ENCODE peak calls at places on chromosomes 11 and 22, in ten cellular contexts. One of them, this sample, is unnamed. For H3K4me1, the result is how much of the 10 kb centered on the place peaks cover.

GRCh38 chr11:122706261-122706660 is 50.7 kb downstream of the UBASH3B start:
- DNase-seq in psoas muscle: no peak
- DNase-seq in lung: no peak
- DNase-seq in endothelial cell of umbilical vein: no peak
- DNase-seq in endodermal cell: no peak
- DNase-seq in right atrium auricular region: no peak
- DNase-seq in SK-N-SH: no peak
- DNase-seq in uterus: no peak
- DNase-seq in neuronal stem cell: no peak
- DNase-seq in CD4-positive, CD25-positive, alpha-beta regulatory T cell: no peak
- DNase-seq in this sample: no peak

GRCh38 chr11:115498354-115498753 is 5.9 kb downstream of the CADM1 start:
- DNase-seq in endodermal cell: no peak
- DNase-seq in uterus: no peak
- DNase-seq in neuronal stem cell: no peak
- DNase-seq in psoas muscle: no peak
- DNase-seq in CD4-positive, CD25-positive, alpha-beta regulatory T cell: no peak
- DNase-seq in right atrium auricular region: no peak
- DNase-seq in SK-N-SH: no peak
- DNase-seq in lung: no peak
- DNase-seq in endothelial cell of umbilical vein: no peak
- DNase-seq in this sample: no peak

GRCh38 chr11:1017269-1018005 is 19.1 kb downstream of the MUC6 start:
- DNase-seq in lung: peak
- DNase-seq in SK-N-SH: no peak
- DNase-seq in psoas muscle: no peak
- DNase-seq in uterus: peak
- DNase-seq in neuronal stem cell: no peak
- DNase-seq in right atrium auricular region: no peak
- DNase-seq in CD4-positive, CD25-positive, alpha-beta regulatory T cell: no peak
- DNase-seq in endodermal cell: no peak
- DNase-seq in endothelial cell of umbilical vein: peak
- DNase-seq in this sample: no peak

GRCh38 chr11:32435947-32436750 is 810 bp upstream of the WT1 start:
- DNase-seq in CD4-positive, CD25-positive, alpha-beta regulatory T cell: no peak
- DNase-seq in SK-N-SH: peak
- DNase-seq in psoas muscle: no peak
- DNase-seq in endodermal cell: peak
- DNase-seq in right atrium auricular region: no peak
- DNase-seq in endothelial cell of umbilical vein: no peak
- DNase-seq in neuronal stem cell: no peak
- DNase-seq in lung: no peak
- DNase-seq in uterus: peak
- DNase-seq in this sample: no peak

GRCh38 chr11:105969756-105970155 is 52.3 kb downstream of the MSANTD4 start:
- DNase-seq in endodermal cell: no peak
- DNase-seq in lung: no peak
- DNase-seq in right atrium auricular region: no peak
- DNase-seq in endothelial cell of umbilical vein: no peak
- DNase-seq in SK-N-SH: no peak
- DNase-seq in psoas muscle: no peak
- DNase-seq in CD4-positive, CD25-positive, alpha-beta regulatory T cell: no peak
- DNase-seq in uterus: no peak
- DNase-seq in neuronal stem cell: no peak
- DNase-seq in this sample: no peak

GRCh38 chr11:38498721-38499120 is 1900.7 kb upstream of the RAG2 start:
- DNase-seq in lung: no peak
- DNase-seq in endothelial cell of umbilical vein: no peak
- DNase-seq in uterus: no peak
- DNase-seq in CD4-positive, CD25-positive, alpha-beta regulatory T cell: no peak
- DNase-seq in psoas muscle: no peak
- DNase-seq in right atrium auricular region: no peak
- DNase-seq in neuronal stem cell: no peak
- DNase-seq in endodermal cell: no peak
- DNase-seq in SK-N-SH: no peak
- DNase-seq in this sample: no peak

GRCh38 chr11:20036625-20037335 is 123.5 kb downstream of the DBX1 start:
- DNase-seq in SK-N-SH: no peak
- DNase-seq in psoas muscle: no peak
- DNase-seq in uterus: no peak
- DNase-seq in CD4-positive, CD25-positive, alpha-beta regulatory T cell: no peak
- DNase-seq in endothelial cell of umbilical vein: no peak
- DNase-seq in lung: no peak
- DNase-seq in neuronal stem cell: no peak
- DNase-seq in endodermal cell: no peak
- DNase-seq in right atrium auricular region: no peak
- DNase-seq in this sample: no peak

GRCh38 chr22:41485033-41485432 is 16.1 kb downstream of the ACO2 start:
- DNase-seq in SK-N-SH: no peak
- DNase-seq in psoas muscle: peak
- DNase-seq in endodermal cell: no peak
- DNase-seq in lung: no peak
- DNase-seq in endothelial cell of umbilical vein: no peak
- DNase-seq in right atrium auricular region: no peak
- DNase-seq in uterus: no peak
- DNase-seq in CD4-positive, CD25-positive, alpha-beta regulatory T cell: no peak
- DNase-seq in neuronal stem cell: no peak
- DNase-seq in this sample: no peak

GRCh38 chr11:58905141-58905715 is 34.1 kb upstream of the GLYATL1 start:
- DNase-seq in SK-N-SH: peak
- DNase-seq in lung: no peak
- DNase-seq in endothelial cell of umbilical vein: no peak
- DNase-seq in psoas muscle: peak
- DNase-seq in endodermal cell: peak
- DNase-seq in neuronal stem cell: peak
- DNase-seq in uterus: no peak
- DNase-seq in right atrium auricular region: peak
- DNase-seq in CD4-positive, CD25-positive, alpha-beta regulatory T cell: no peak
- DNase-seq in this sample: peak

GRCh38 chr11:116642481-116642880 is 130.3 kb downstream of the BUD13 start:
- DNase-seq in SK-N-SH: no peak
- DNase-seq in lung: no peak
- DNase-seq in neuronal stem cell: no peak
- DNase-seq in uterus: no peak
- DNase-seq in endothelial cell of umbilical vein: no peak
- DNase-seq in CD4-positive, CD25-positive, alpha-beta regulatory T cell: no peak
- DNase-seq in endodermal cell: no peak
- DNase-seq in right atrium auricular region: no peak
- DNase-seq in psoas muscle: no peak
- DNase-seq in this sample: no peak

GRCh38 chr11:82718307-82718706 is 15.4 kb downstream of the FAM181B start:
- DNase-seq in right atrium auricular region: no peak
- DNase-seq in psoas muscle: no peak
- DNase-seq in SK-N-SH: peak
- DNase-seq in neuronal stem cell: peak
- DNase-seq in uterus: no peak
- DNase-seq in endodermal cell: peak
- DNase-seq in endothelial cell of umbilical vein: peak
- DNase-seq in CD4-positive, CD25-positive, alpha-beta regulatory T cell: no peak
- DNase-seq in lung: no peak
- DNase-seq in this sample: no peak

GRCh38 chr22:30655532-30655931 is 12.1 kb downstream of the DUSP18 start:
- DNase-seq in right atrium auricular region: no peak
- DNase-seq in SK-N-SH: no peak
- DNase-seq in lung: no peak
- DNase-seq in neuronal stem cell: no peak
- DNase-seq in endodermal cell: peak
- DNase-seq in endothelial cell of umbilical vein: no peak
- DNase-seq in uterus: no peak
- DNase-seq in CD4-positive, CD25-positive, alpha-beta regulatory T cell: no peak
- DNase-seq in psoas muscle: no peak
- DNase-seq in this sample: no peak

GRCh38 chr11:13335319-13335718 is 57.7 kb downstream of the BMAL1 start:
- DNase-seq in uterus: peak
- DNase-seq in endothelial cell of umbilical vein: peak
- DNase-seq in endodermal cell: peak
- DNase-seq in SK-N-SH: peak
- DNase-seq in lung: peak
- DNase-seq in psoas muscle: peak
- DNase-seq in CD4-positive, CD25-positive, alpha-beta regulatory T cell: peak
- DNase-seq in neuronal stem cell: peak
- DNase-seq in right atrium auricular region: peak
- DNase-seq in this sample: peak

GRCh38 chr11:19344661-19345518 is 104.1 kb upstream of the E2F8 start:
- DNase-seq in neuronal stem cell: peak
- DNase-seq in lung: no peak
- DNase-seq in SK-N-SH: peak
- DNase-seq in endothelial cell of umbilical vein: peak
- DNase-seq in psoas muscle: peak
- DNase-seq in endodermal cell: peak
- DNase-seq in right atrium auricular region: no peak
- DNase-seq in CD4-positive, CD25-positive, alpha-beta regulatory T cell: no peak
- DNase-seq in uterus: no peak
- DNase-seq in this sample: peak

DNA sequence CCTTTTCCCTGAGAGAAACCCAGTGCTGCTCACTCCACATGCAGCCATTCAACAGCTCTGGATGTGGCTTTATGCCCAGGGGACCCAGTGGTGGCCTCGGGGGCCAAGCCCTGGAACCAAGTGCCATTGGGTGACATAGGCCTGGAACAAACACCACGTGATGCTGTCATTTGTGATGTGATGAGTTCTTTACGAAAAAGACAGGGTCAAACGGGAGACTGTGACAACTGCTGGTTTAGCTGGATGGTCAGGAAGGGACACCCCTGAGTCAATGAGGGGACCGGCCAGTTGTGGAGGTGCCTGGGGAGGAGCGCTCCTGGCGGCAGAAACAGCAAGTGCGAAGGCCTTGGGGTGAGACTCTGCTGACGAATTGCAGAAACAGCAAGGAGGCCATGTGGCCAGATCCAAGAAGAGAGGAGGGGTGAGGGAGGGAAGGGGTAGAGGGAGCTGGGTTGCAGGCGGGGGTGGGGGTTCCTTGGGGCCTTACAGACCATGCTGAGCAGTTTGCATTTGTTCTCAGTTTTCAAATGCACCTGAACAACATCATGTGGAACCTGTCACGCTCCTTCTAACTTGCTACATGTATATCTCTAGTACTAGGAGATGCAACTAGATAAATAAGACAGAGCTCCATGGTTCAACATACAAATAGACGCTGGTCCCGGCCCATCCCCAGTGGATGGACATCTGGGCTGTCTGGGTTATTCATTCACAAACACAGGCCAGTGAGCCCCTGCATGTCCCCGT is 56.1 kb downstream of the IGLL5 start:
- DNase-seq in uterus: no peak
- DNase-seq in endodermal cell: peak
- DNase-seq in psoas muscle: no peak
- DNase-seq in SK-N-SH: peak
- DNase-seq in right atrium auricular region: peak
- DNase-seq in CD4-positive, CD25-positive, alpha-beta regulatory T cell: no peak
- DNase-seq in endothelial cell of umbilical vein: no peak
- DNase-seq in lung: no peak
- DNase-seq in neuronal stem cell: no peak
- DNase-seq in this sample: peak
- H3K4me1 ChIP-seq in uterus: under half
- H3K4me1 ChIP-seq in endodermal cell: under half
- H3K4me1 ChIP-seq in psoas muscle: under half
- H3K4me1 ChIP-seq in SK-N-SH: under half
- H3K4me1 ChIP-seq in right atrium auricular region: under half
- H3K4me1 ChIP-seq in CD4-positive, CD25-positive, alpha-beta regulatory T cell: under half
- H3K4me1 ChIP-seq in endothelial cell of umbilical vein: under half
- H3K4me1 ChIP-seq in lung: under half
- H3K4me1 ChIP-seq in neuronal stem cell: under half
- H3K4me1 ChIP-seq in this sample: under half

GRCh38 chr11:128575174-128575955 is 12.0 kb downstream of the ETS1 start:
- DNase-seq in uterus: no peak
- DNase-seq in psoas muscle: no peak
- DNase-seq in CD4-positive, CD25-positive, alpha-beta regulatory T cell: no peak
- DNase-seq in lung: no peak
- DNase-seq in neuronal stem cell: no peak
- DNase-seq in endothelial cell of umbilical vein: no peak
- DNase-seq in endodermal cell: no peak
- DNase-seq in right atrium auricular region: no peak
- DNase-seq in SK-N-SH: no peak
- DNase-seq in this sample: no peak

GRCh38 chr11:128576555-128576954 is 10.8 kb downstream of the ETS1 start:
- DNase-seq in neuronal stem cell: no peak
- DNase-seq in uterus: no peak
- DNase-seq in SK-N-SH: no peak
- DNase-seq in lung: no peak
- DNase-seq in endothelial cell of umbilical vein: peak
- DNase-seq in CD4-positive, CD25-positive, alpha-beta regulatory T cell: no peak
- DNase-seq in psoas muscle: no peak
- DNase-seq in endodermal cell: no peak
- DNase-seq in right atrium auricular region: no peak
- DNase-seq in this sample: no peak

GRCh38 chr11:128574576-128575011 is 12.8 kb downstream of the ETS1 start:
- DNase-seq in endothelial cell of umbilical vein: peak
- DNase-seq in right atrium auricular region: no peak
- DNase-seq in SK-N-SH: no peak
- DNase-seq in endodermal cell: no peak
- DNase-seq in CD4-positive, CD25-positive, alpha-beta regulatory T cell: no peak
- DNase-seq in lung: no peak
- DNase-seq in neuronal stem cell: no peak
- DNase-seq in psoas muscle: no peak
- DNase-seq in uterus: no peak
- DNase-seq in this sample: no peak

GRCh38 chr11:128573674-128574073 is 13.7 kb downstream of the ETS1 start:
- DNase-seq in psoas muscle: no peak
- DNase-seq in right atrium auricular region: no peak
- DNase-seq in CD4-positive, CD25-positive, alpha-beta regulatory T cell: no peak
- DNase-seq in endodermal cell: no peak
- DNase-seq in endothelial cell of umbilical vein: no peak
- DNase-seq in uterus: no peak
- DNase-seq in SK-N-SH: no peak
- DNase-seq in lung: no peak
- DNase-seq in neuronal stem cell: no peak
- DNase-seq in this sample: no peak

GRCh38 chr11:128575956-128576340 is 11.4 kb downstream of the ETS1 start:
- DNase-seq in SK-N-SH: no peak
- DNase-seq in uterus: peak
- DNase-seq in psoas muscle: no peak
- DNase-seq in endothelial cell of umbilical vein: peak
- DNase-seq in neuronal stem cell: no peak
- DNase-seq in endodermal cell: no peak
- DNase-seq in right atrium auricular region: no peak
- DNase-seq in CD4-positive, CD25-positive, alpha-beta regulatory T cell: no peak
- DNase-seq in lung: peak
- DNase-seq in this sample: no peak
- H3K4me1 ChIP-seq in SK-N-SH: under half
- H3K4me1 ChIP-seq in uterus: under half
- H3K4me1 ChIP-seq in psoas muscle: under half
- H3K4me1 ChIP-seq in endothelial cell of umbilical vein: under half
- H3K4me1 ChIP-seq in neuronal stem cell: under half
- H3K4me1 ChIP-seq in endodermal cell: under half
- H3K4me1 ChIP-seq in right atrium auricular region: under half
- H3K4me1 ChIP-seq in CD4-positive, CD25-positive, alpha-beta regulatory T cell: under half
- H3K4me1 ChIP-seq in lung: under half
- H3K4me1 ChIP-seq in this sample: under half

GRCh38 chr11:77188323-77188911 is 60.4 kb downstream of the MYO7A start:
- DNase-seq in endothelial cell of umbilical vein: peak
- DNase-seq in uterus: peak
- DNase-seq in SK-N-SH: peak
- DNase-seq in lung: peak
- DNase-seq in neuronal stem cell: peak
- DNase-seq in CD4-positive, CD25-positive, alpha-beta regulatory T cell: peak
- DNase-seq in right atrium auricular region: peak
- DNase-seq in endodermal cell: peak
- DNase-seq in psoas muscle: peak
- DNase-seq in this sample: peak
- H3K4me1 ChIP-seq in endothelial cell of umbilical vein: under half
- H3K4me1 ChIP-seq in uterus: under half
- H3K4me1 ChIP-seq in SK-N-SH: under half
- H3K4me1 ChIP-seq in lung: under half
- H3K4me1 ChIP-seq in neuronal stem cell: under half
- H3K4me1 ChIP-seq in CD4-positive, CD25-positive, alpha-beta regulatory T cell: under half
- H3K4me1 ChIP-seq in right atrium auricular region: under half
- H3K4me1 ChIP-seq in endodermal cell: under half
- H3K4me1 ChIP-seq in psoas muscle: under half
- H3K4me1 ChIP-seq in this sample: under half

GRCh38 chr22:45757068-45757467 is 85.4 kb downstream of the ATXN10 start:
- DNase-seq in right atrium auricular region: no peak
- DNase-seq in neuronal stem cell: peak
- DNase-seq in psoas muscle: no peak
- DNase-seq in endodermal cell: peak
- DNase-seq in uterus: no peak
- DNase-seq in endothelial cell of umbilical vein: no peak
- DNase-seq in CD4-positive, CD25-positive, alpha-beta regulatory T cell: no peak
- DNase-seq in SK-N-SH: no peak
- DNase-seq in lung: peak
- DNase-seq in this sample: no peak
- H3K4me1 ChIP-seq in right atrium auricular region: under half
- H3K4me1 ChIP-seq in neuronal stem cell: under half
- H3K4me1 ChIP-seq in psoas muscle: under half
- H3K4me1 ChIP-seq in endodermal cell: under half
- H3K4me1 ChIP-seq in uterus: under half
- H3K4me1 ChIP-seq in endothelial cell of umbilical vein: under half
- H3K4me1 ChIP-seq in CD4-positive, CD25-positive, alpha-beta regulatory T cell: under half
- H3K4me1 ChIP-seq in SK-N-SH: under half
- H3K4me1 ChIP-seq in lung: under half
- H3K4me1 ChIP-seq in this sample: under half